ENCODE peak calls at places on chromosomes 12 and 14, in five cellular contexts. T is IMR-90, R is mesenchymal stem cell, F is mesendoderm, D is neuronal stem cell. M is an unnamed sample.

GRCh38 chr12:46523863-46524770 is 151.5 kb upstream of the SLC38A2 start:
- DNase-seq in T (peak; percentile 100), R (peak; percentile 98), F (no peak), D (no peak), M (no peak)

GRCh38 chr12:132449565-132450390 is 40.2 kb upstream of the FBRSL1 start:
- DNase-seq in T (no peak), R (no peak), F (no peak), D (no peak), M (no peak)

GRCh38 chr14:74941676-74942097 is 13.7 kb downstream of the PGF start:
- DNase-seq in T (peak; percentile 57), R (peak; percentile 63), F (no peak), D (no peak), M (no peak)

GRCh38 chr12:645563-646071 is 17.6 kb downstream of the NINJ2 start:
- DNase-seq in T (peak; percentile 62), R (peak; percentile 77), F (peak; percentile 35), D (no peak), M (no peak)

GRCh38 chr12:6968426-6968825 is 2.0 kb downstream of the PHB2 start:
- DNase-seq in T (no peak), R (no peak), F (no peak), D (no peak), M (no peak)

GRCh38 chr14:91780452-91780851 is 48.6 kb upstream of the CATSPERB start:
- DNase-seq in T (no peak), R (no peak), F (no peak), D (no peak), M (no peak)

GRCh38 chr14:38611928-38612327 is 356.0 kb upstream of the CLEC14A start:
- DNase-seq in T (no peak), R (no peak), F (no peak), D (no peak), M (no peak)

GRCh38 chr12:111753144-111753881 is 13.4 kb upstream of the ALDH2 start:
- DNase-seq in T (peak; percentile 61), R (peak; percentile 67), F (peak; percentile 71), D (no peak), M (peak; percentile 80)

GRCh38 chr12:108615918-108616317 is 17.8 kb downstream of the SELPLG start:
- DNase-seq in T (no peak), R (no peak), F (no peak), D (no peak), M (no peak)

GRCh38 chr14:23398348-23398747 is 9.7 kb downstream of the MYH6 start:
- DNase-seq in T (no peak), R (no peak), F (no peak), D (no peak), M (no peak)

GRCh38 chr12:78651755-78652154 is 212.8 kb upstream of the SYT1 start:
- DNase-seq in T (no peak), R (no peak), F (peak; percentile 98), D (no peak), M (peak; percentile 41)

GRCh38 chr12:75135021-75135420 is 74.6 kb downstream of the KCNC2 start:
- DNase-seq in T (no peak), R (no peak), F (no peak), D (no peak), M (no peak)

GRCh38 chr14:23573384-23573783 is 5.2 kb downstream of the JPH4 start:
- DNase-seq in T (no peak), R (no peak), F (no peak), D (no peak), M (no peak)

GRCh38 chr12:120399531-120399930 is 30.6 kb upstream of the MSI1 start:
- DNase-seq in T (peak; percentile 75), R (peak; percentile 89), F (no peak), D (no peak), M (no peak)

GRCh38 chr12:131076791-131077747 is 123.4 kb downstream of the ADGRD1 start:
- DNase-seq in T (no peak), R (no peak), F (no peak), D (no peak), M (peak; percentile 27)

GRCh38 chr12:68977909-68978610 is 45.1 kb upstream of the CPM start:
- DNase-seq in T (no peak), R (no peak), F (no peak), D (no peak), M (no peak)

GRCh38 chr12:68977335-68977734 is 44.4 kb upstream of the CPM start:
- DNase-seq in T (no peak), R (no peak), F (no peak), D (no peak), M (no peak)

GRCh38 chr12:68978678-68979077 is 45.7 kb upstream of the CPM start:
- DNase-seq in T (no peak), R (no peak), F (no peak), D (no peak), M (no peak)

GRCh38 chr12:68975811-68976210 is 42.8 kb upstream of the CPM start:
- DNase-seq in T (no peak), R (no peak), F (no peak), D (no peak), M (no peak)

DNA sequence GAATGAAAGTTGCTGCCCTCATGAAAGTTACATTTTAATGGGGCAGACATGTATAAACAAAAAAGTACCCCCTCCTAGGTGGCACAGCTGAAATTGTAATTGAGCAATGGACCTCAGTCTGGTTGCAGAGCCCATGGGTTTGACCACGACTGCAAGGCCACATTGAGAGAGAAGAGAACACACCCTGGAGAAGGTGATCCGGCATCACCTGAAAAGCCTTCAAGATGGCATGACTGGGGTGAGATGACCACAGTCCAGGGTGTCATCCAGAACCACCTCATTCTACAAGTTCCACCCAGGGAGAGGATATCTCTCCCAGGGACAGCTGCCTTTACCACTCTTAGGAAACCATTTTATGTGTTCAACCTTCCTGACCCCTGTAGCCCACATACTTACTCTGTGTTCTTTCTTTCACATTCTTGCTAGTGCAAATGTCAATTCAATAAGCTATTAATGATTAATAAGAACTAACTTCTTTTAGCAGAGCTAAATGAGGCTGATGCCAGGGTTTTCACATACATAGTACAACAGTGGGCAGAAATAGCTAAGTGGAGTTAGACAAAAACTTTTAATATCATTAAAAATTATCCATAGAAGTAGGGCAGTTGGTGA is 43.4 kb upstream of the CPM start:
- DNase-seq in T (no peak), R (no peak), F (no peak), D (no peak), M (no peak)
- H3K4ac ChIP-seq in T (no peak overlapping the region), R (no peak overlapping the region), F (no peak overlapping the region), D (no peak overlapping the region), M (no peak overlapping the region)

GRCh38 chr12:14313379-14313778 is 52.1 kb upstream of the ATF7IP start:
- DNase-seq in T (peak; percentile 13), R (no peak), F (no peak), D (no peak), M (no peak)

GRCh38 chr12:14308516-14308915 is 57.0 kb upstream of the ATF7IP start:
- DNase-seq in T (no peak), R (no peak), F (no peak), D (no peak), M (no peak)

GRCh38 chr12:14314801-14315200 is 50.7 kb upstream of the ATF7IP start:
- DNase-seq in T (no peak), R (no peak), F (no peak), D (no peak), M (no peak)

GRCh38 chr12:14307004-14307403 is 58.5 kb upstream of the ATF7IP start:
- DNase-seq in T (no peak), R (no peak), F (no peak), D (no peak), M (no peak)

DNA sequence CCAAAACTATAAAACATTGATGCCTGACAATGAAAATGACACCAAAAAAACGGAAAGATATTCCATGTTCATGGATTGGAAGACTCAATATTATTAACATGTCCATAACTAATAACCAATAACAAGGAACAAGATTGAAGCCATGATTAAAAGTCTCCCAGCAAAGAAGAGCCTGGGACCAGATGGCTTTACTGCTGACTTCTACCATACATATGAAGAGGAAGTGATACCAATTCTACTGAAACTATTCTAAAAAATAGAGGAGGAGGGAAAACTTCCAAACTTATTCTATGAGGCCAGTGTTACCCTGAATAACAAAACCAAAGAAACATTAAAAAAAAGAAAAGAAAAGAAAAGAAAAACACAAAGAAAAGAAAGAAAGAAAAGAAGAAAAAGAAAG is 54.6 kb upstream of the ATF7IP start:
- DNase-seq in T (no peak), R (no peak), F (no peak), D (no peak), M (no peak)
- H3K9ac ChIP-seq in T (no peak overlapping the region), R (no peak overlapping the region), F (no peak overlapping the region), D (no peak overlapping the region), M (no peak overlapping the region)

DNA sequence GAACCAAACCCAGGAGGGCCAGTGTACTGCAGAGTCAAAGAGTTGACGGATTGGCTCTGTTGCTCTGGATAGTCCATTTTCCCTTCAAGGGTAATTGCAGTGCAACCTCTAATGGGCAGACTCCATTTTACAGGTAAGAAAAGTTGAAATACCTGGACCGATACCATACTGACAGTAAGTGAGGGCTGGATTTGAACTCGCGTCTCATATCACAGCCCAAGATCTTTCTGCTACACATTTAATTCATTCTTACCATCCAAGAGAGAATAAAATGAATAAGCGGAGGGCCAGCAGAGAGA is 356 bp upstream of the ZC3H14 start:
- DNase-seq in T (no peak), R (no peak), F (no peak), D (no peak), M (no peak)
- H4K8ac ChIP-seq in T (peak overlapping the region; percentile 74), R (no peak overlapping the region), F (no peak overlapping the region), D (no peak overlapping the region), M (no peak overlapping the region)

DNA sequence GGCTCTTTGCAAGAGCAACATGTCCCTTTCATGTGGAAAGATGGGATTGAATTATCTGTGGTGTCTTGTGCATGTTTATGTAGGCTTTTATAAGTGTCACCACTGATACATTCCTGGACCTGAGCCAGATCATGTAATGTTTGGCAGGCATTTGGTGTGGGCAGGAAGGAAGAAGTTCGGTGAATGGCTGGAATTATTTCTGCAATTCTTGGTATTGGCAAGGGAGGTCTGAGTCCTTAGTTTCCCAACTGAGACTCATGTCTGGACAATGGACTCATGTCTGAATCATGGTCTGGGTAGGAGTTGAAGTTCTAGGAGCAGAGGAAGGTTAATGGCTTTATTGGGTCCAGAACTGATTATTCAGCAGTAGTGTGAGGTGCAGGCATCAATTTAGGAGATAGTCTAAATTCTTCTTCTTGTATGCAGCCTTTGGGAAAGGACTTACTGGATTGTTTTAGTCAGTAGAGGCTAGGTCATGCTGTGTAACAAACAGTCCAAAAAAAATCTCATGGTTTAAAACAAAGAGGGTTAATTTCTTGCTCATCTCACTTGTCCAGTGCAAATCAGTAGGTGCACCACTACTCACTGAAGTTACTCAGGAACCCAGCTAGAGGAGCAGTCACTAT is 186.5 kb upstream of the LHX5 start:
- DNase-seq in T (no peak), R (no peak), F (no peak), D (no peak), M (no peak)
- H3K4ac ChIP-seq in T (no peak overlapping the region), R (no peak overlapping the region), F (no peak overlapping the region), D (no peak overlapping the region), M (no peak overlapping the region)

DNA sequence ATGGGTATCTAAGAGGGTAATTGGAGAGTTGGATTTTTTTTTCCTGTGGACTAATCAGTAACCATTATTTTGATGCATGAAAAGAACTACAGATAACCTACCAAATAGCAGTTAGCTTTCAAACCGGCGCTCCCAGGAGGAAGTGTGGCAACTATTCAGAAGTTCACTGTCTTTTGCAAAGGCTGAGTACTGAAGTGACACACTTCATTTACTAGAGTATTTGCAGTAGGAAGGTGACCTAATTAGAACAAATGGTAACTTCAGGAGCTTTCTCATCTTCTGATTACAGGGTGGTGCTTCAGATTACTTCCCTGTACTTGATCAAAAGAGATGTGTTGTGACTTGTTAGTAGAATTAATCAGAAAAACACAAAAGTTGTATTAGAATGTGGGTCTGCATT is 87.7 kb downstream of the PELI2 start:
- DNase-seq in T (no peak), R (no peak), F (no peak), D (no peak), M (no peak)
- H3K9ac ChIP-seq in T (no peak overlapping the region), R (no peak overlapping the region), F (no peak overlapping the region), D (no peak overlapping the region), M (no peak overlapping the region)

M was measured in H9.